ENCODE peak calls at places on chromosomes 12 and 14, in five cellular contexts. One of them, this sample, is unnamed.

GRCh38 chr12:22733756-22734155 is 108.8 kb downstream of the ETNK1 start:
- DNase-seq in BE2C: no peak
- DNase-seq in CD8-positive, alpha-beta T cell: no peak
- DNase-seq in AG04450: no peak
- DNase-seq in psoas muscle: no peak
- DNase-seq in this sample: no peak

GRCh38 chr14:63928744-63929174 is 76.0 kb downstream of the SYNE2 start:
- DNase-seq in psoas muscle: no peak
- DNase-seq in BE2C: no peak
- DNase-seq in CD8-positive, alpha-beta T cell: no peak
- DNase-seq in AG04450: no peak
- DNase-seq in this sample: no peak

GRCh38 chr12:18805516-18806248 is 67.8 kb downstream of the CAPZA3 start:
- DNase-seq in CD8-positive, alpha-beta T cell: no peak
- DNase-seq in AG04450: no peak
- DNase-seq in psoas muscle: no peak
- DNase-seq in BE2C: peak; percentile 17
- DNase-seq in this sample: no peak

GRCh38 chr14:69997849-69998248 is 118.6 kb downstream of the SMOC1 start:
- DNase-seq in CD8-positive, alpha-beta T cell: no peak
- DNase-seq in BE2C: no peak
- DNase-seq in AG04450: peak; percentile 82
- DNase-seq in psoas muscle: no peak
- DNase-seq in this sample: no peak

GRCh38 chr12:61412209-61412608 is 848.0 kb upstream of the USP15 start:
- DNase-seq in psoas muscle: no peak
- DNase-seq in BE2C: no peak
- DNase-seq in AG04450: no peak
- DNase-seq in CD8-positive, alpha-beta T cell: no peak
- DNase-seq in this sample: no peak

GRCh38 chr12:3204143-3204542 is 127.0 kb downstream of the TSPAN9 start:
- DNase-seq in BE2C: no peak
- DNase-seq in AG04450: no peak
- DNase-seq in CD8-positive, alpha-beta T cell: no peak
- DNase-seq in psoas muscle: no peak
- DNase-seq in this sample: no peak

GRCh38 chr12:69161835-69162234 is 77.5 kb upstream of the CPSF6 start:
- DNase-seq in CD8-positive, alpha-beta T cell: no peak
- DNase-seq in psoas muscle: no peak
- DNase-seq in BE2C: no peak
- DNase-seq in AG04450: no peak
- DNase-seq in this sample: no peak

GRCh38 chr12:58509116-58509885 is 411.0 kb downstream of the LRIG3 start:
- DNase-seq in AG04450: no peak
- DNase-seq in psoas muscle: no peak
- DNase-seq in CD8-positive, alpha-beta T cell: no peak
- DNase-seq in BE2C: no peak
- DNase-seq in this sample: no peak

GRCh38 chr12:6407206-6407954 is 23.4 kb downstream of the LTBR start:
- DNase-seq in psoas muscle: no peak
- DNase-seq in CD8-positive, alpha-beta T cell: no peak
- DNase-seq in AG04450: no peak
- DNase-seq in BE2C: no peak
- DNase-seq in this sample: no peak

GRCh38 chr12:29578070-29578469 is 80.6 kb upstream of the OVCH1 start:
- DNase-seq in psoas muscle: no peak
- DNase-seq in BE2C: no peak
- DNase-seq in AG04450: no peak
- DNase-seq in CD8-positive, alpha-beta T cell: no peak
- DNase-seq in this sample: no peak

GRCh38 chr12:124123432-124124015 is 150.5 kb downstream of the ZNF664 start:
- DNase-seq in psoas muscle: no peak
- DNase-seq in AG04450: no peak
- DNase-seq in CD8-positive, alpha-beta T cell: no peak
- DNase-seq in BE2C: no peak
- DNase-seq in this sample: no peak

GRCh38 chr12:124120718-124121117 is 147.7 kb downstream of the ZNF664 start:
- DNase-seq in BE2C: no peak
- DNase-seq in AG04450: no peak
- DNase-seq in CD8-positive, alpha-beta T cell: no peak
- DNase-seq in psoas muscle: no peak
- DNase-seq in this sample: no peak

GRCh38 chr12:124125472-124125871 is 152.5 kb downstream of the ZNF664 start:
- DNase-seq in CD8-positive, alpha-beta T cell: no peak
- DNase-seq in psoas muscle: no peak
- DNase-seq in BE2C: no peak
- DNase-seq in AG04450: no peak
- DNase-seq in this sample: no peak

GRCh38 chr12:124126950-124127349 is 153.9 kb downstream of the ZNF664 start:
- DNase-seq in CD8-positive, alpha-beta T cell: no peak
- DNase-seq in psoas muscle: no peak
- DNase-seq in AG04450: no peak
- DNase-seq in BE2C: no peak
- DNase-seq in this sample: no peak

GRCh38 chr12:124122722-124123121 is 149.7 kb downstream of the ZNF664 start:
- DNase-seq in CD8-positive, alpha-beta T cell: no peak
- DNase-seq in AG04450: no peak
- DNase-seq in psoas muscle: no peak
- DNase-seq in BE2C: no peak
- DNase-seq in this sample: no peak
- H3K27me3 ChIP-seq in CD8-positive, alpha-beta T cell: no peaks in the 10 kb centered on the region
- H3K27me3 ChIP-seq in AG04450: peaks cover 14% of the 10 kb centered on the region
- H3K27me3 ChIP-seq in psoas muscle: no peaks in the 10 kb centered on the region
- H3K27me3 ChIP-seq in BE2C: no peaks in the 10 kb centered on the region
- H3K27me3 ChIP-seq in this sample: no peaks in the 10 kb centered on the region

GRCh38 chr12:49297695-49298060 is 2.7 kb downstream of the PRPH start:
- DNase-seq in BE2C: no peak
- DNase-seq in AG04450: no peak
- DNase-seq in CD8-positive, alpha-beta T cell: no peak
- DNase-seq in psoas muscle: no peak
- DNase-seq in this sample: no peak
- H3K27me3 ChIP-seq in BE2C: no peaks in the 10 kb centered on the region
- H3K27me3 ChIP-seq in AG04450: peaks cover 56% of the 10 kb centered on the region
- H3K27me3 ChIP-seq in CD8-positive, alpha-beta T cell: peaks cover 39% of the 10 kb centered on the region
- H3K27me3 ChIP-seq in psoas muscle: no peaks in the 10 kb centered on the region
- H3K27me3 ChIP-seq in this sample: peaks cover 42% of the 10 kb centered on the region

GRCh38 chr12:94148841-94149780 is 734 bp downstream of the PLXNC1 start:
- DNase-seq in psoas muscle: peak; percentile 41
- DNase-seq in AG04450: no peak
- DNase-seq in CD8-positive, alpha-beta T cell: peak; percentile 10
- DNase-seq in BE2C: peak; percentile 32
- DNase-seq in this sample: peak; percentile 50
- H3K27me3 ChIP-seq in psoas muscle: no peaks in the 10 kb centered on the region
- H3K27me3 ChIP-seq in AG04450: peaks cover 76% of the 10 kb centered on the region
- H3K27me3 ChIP-seq in CD8-positive, alpha-beta T cell: no peaks in the 10 kb centered on the region
- H3K27me3 ChIP-seq in BE2C: peaks cover 81% of the 10 kb centered on the region
- H3K27me3 ChIP-seq in this sample: no peaks in the 10 kb centered on the region

GRCh38 chr14:104595116-104595675 is 9.4 kb downstream of the TMEM179 start:
- DNase-seq in CD8-positive, alpha-beta T cell: no peak
- DNase-seq in AG04450: no peak
- DNase-seq in BE2C: no peak
- DNase-seq in psoas muscle: peak; percentile 7
- DNase-seq in this sample: no peak
- H3K27me3 ChIP-seq in CD8-positive, alpha-beta T cell: no peaks in the 10 kb centered on the region
- H3K27me3 ChIP-seq in AG04450: no peaks in the 10 kb centered on the region
- H3K27me3 ChIP-seq in BE2C: no peaks in the 10 kb centered on the region
- H3K27me3 ChIP-seq in psoas muscle: no peaks in the 10 kb centered on the region
- H3K27me3 ChIP-seq in this sample: no peaks in the 10 kb centered on the region

DNA sequence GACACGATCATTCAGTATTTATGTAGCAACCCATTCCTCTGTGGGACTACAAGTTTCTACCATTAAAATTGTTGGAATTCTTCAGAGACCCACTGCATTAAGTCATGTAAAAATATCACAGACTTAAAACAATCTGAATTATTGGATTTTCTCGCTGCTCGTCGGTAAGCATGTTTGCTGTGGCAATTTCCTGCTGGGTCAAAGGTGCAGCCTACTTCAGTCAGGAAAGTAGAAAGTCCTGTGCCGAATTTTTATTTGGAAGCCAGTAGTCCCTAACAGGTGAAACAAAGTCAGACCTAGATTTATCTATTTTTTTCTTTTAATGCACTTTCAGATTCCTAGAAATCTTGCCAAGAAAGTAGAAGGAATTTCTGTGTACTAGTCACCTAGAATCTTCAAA is 110.4 kb upstream of the MYL2 start:
- DNase-seq in CD8-positive, alpha-beta T cell: no peak
- DNase-seq in psoas muscle: no peak
- DNase-seq in BE2C: no peak
- DNase-seq in AG04450: no peak
- DNase-seq in this sample: no peak
- H3K27me3 ChIP-seq in CD8-positive, alpha-beta T cell: peaks cover 24% of the 10 kb centered on the region
- H3K27me3 ChIP-seq in psoas muscle: peaks cover 9% of the 10 kb centered on the region
- H3K27me3 ChIP-seq in BE2C: peaks cover 44% of the 10 kb centered on the region
- H3K27me3 ChIP-seq in AG04450: peaks cover 35% of the 10 kb centered on the region
- H3K27me3 ChIP-seq in this sample: peaks cover 10% of the 10 kb centered on the region

GRCh38 chr14:74248036-74248435 is 8.8 kb downstream of the VSX2 start:
- DNase-seq in CD8-positive, alpha-beta T cell: no peak
- DNase-seq in AG04450: no peak
- DNase-seq in BE2C: no peak
- DNase-seq in psoas muscle: no peak
- DNase-seq in this sample: no peak
- H3K27me3 ChIP-seq in CD8-positive, alpha-beta T cell: peaks cover 14% of the 10 kb centered on the region
- H3K27me3 ChIP-seq in AG04450: peaks cover 57% of the 10 kb centered on the region
- H3K27me3 ChIP-seq in BE2C: peaks cover 86% of the 10 kb centered on the region
- H3K27me3 ChIP-seq in psoas muscle: no peaks in the 10 kb centered on the region
- H3K27me3 ChIP-seq in this sample: no peaks in the 10 kb centered on the region

DNA sequence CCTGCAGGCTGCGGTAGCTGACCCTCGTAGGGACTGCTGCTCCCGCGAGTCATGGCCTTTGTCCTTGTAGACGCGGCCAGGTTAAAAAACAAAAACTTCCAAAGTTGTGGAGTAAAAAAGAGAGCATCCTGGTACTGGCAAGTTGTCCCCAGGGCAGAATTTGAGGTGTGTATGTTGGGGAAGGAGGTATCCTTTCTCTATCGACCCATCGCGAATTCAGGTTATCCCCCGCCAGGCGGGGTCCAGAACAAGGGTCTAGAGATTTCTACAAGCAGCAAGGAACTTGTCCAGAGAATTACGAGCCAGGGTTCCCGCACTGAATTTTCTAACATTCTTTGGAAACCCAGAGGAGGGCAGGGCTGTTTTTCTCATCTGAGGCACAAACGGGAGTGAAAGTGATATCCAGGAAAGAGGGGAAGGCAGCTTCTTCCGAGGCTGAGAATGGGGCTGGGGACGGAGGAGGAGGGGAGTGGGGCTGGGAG is 16.3 kb downstream of the TBX3 start:
- DNase-seq in AG04450: no peak
- DNase-seq in psoas muscle: no peak
- DNase-seq in BE2C: no peak
- DNase-seq in CD8-positive, alpha-beta T cell: no peak
- DNase-seq in this sample: no peak
- H3K27me3 ChIP-seq in AG04450: no peaks in the 10 kb centered on the region
- H3K27me3 ChIP-seq in psoas muscle: peaks cover 7% of the 10 kb centered on the region
- H3K27me3 ChIP-seq in BE2C: no peaks in the 10 kb centered on the region
- H3K27me3 ChIP-seq in CD8-positive, alpha-beta T cell: peaks cover 15% of the 10 kb centered on the region
- H3K27me3 ChIP-seq in this sample: no peaks in the 10 kb centered on the region

DNA sequence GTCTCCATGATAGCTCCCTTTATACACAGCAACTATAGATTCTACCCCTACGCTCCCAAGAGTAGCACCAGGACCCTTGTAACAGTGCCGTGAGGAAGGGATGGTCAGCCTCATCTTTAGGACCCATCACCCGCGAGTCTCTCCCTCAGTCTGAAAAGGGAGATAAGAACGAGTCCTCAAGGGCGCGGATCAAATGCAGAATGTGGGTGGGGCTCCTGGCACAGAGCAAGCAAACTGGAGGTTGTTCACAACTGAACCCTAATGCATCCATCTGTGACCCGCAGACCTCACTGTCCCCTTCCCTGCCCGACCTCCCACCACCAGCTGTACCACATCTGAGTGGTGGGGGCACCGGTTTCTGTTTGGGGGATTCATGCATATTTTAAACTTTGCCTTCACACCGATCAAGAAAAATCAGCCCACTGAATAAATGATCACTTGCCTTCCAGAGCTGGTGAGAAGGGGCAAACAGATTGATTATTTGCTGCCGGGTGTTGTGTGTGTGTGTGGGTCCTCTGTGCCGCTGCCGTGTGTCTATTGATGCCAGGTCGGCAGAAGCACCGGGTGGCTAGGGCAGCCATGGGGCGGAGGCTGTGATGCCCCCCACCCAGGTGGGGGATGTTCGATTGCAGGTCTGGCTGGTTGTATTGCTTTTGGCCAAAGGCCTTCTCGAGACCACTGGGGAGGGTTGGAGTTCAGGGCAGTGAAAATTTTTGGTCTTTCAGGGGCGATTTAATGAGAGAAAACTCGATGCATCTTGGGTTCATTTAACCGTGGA is 35.7 kb upstream of the BEGAIN start:
- DNase-seq in AG04450: no peak
- DNase-seq in BE2C: no peak
- DNase-seq in psoas muscle: no peak
- DNase-seq in CD8-positive, alpha-beta T cell: no peak
- DNase-seq in this sample: no peak
- H3K27me3 ChIP-seq in AG04450: peaks cover 56% of the 10 kb centered on the region
- H3K27me3 ChIP-seq in BE2C: no peaks in the 10 kb centered on the region
- H3K27me3 ChIP-seq in psoas muscle: no peaks in the 10 kb centered on the region
- H3K27me3 ChIP-seq in CD8-positive, alpha-beta T cell: no peaks in the 10 kb centered on the region
- H3K27me3 ChIP-seq in this sample: no peaks in the 10 kb centered on the region

DNA sequence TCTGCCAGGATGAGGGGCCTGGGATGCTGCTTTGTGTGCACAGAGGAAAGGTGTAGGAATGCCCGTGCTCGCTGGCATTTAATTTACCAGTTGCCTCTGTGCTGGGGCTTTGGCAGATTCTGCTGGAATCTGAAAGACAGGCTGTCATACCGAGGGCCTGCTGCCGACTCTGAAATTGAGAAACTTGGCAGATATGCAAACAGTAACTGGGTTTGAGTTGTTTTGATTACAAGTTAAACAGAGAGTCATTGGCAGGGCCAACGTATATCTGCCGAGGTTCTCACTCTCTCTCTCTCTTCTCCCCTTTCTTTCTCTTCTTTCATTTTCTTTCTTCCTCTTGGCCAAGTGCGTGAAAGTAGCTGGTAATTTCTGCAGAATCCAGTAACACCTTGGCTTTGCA is 618.7 kb downstream of the VRK1 start:
- DNase-seq in CD8-positive, alpha-beta T cell: no peak
- DNase-seq in BE2C: no peak
- DNase-seq in psoas muscle: no peak
- DNase-seq in AG04450: no peak
- DNase-seq in this sample: no peak
- H3K27me3 ChIP-seq in CD8-positive, alpha-beta T cell: peaks cover 6% of the 10 kb centered on the region
- H3K27me3 ChIP-seq in BE2C: peaks cover 37% of the 10 kb centered on the region
- H3K27me3 ChIP-seq in psoas muscle: no peaks in the 10 kb centered on the region
- H3K27me3 ChIP-seq in AG04450: no peaks in the 10 kb centered on the region
- H3K27me3 ChIP-seq in this sample: no peaks in the 10 kb centered on the region

GRCh38 chr12:54058189-54058917 is 4.7 kb downstream of the HOXC4 start:
- DNase-seq in AG04450: no peak
- DNase-seq in CD8-positive, alpha-beta T cell: no peak
- DNase-seq in psoas muscle: no peak
- DNase-seq in BE2C: no peak
- DNase-seq in this sample: no peak

GRCh38 chr12:54055522-54055921 is 1.9 kb downstream of the HOXC4 start:
- DNase-seq in CD8-positive, alpha-beta T cell: no peak
- DNase-seq in psoas muscle: no peak
- DNase-seq in BE2C: no peak
- DNase-seq in AG04450: no peak
- DNase-seq in this sample: no peak

GRCh38 chr12:54053625-54054441 is at the start of gene HOXC4:
- DNase-seq in AG04450: no peak
- DNase-seq in psoas muscle: no peak
- DNase-seq in CD8-positive, alpha-beta T cell: no peak
- DNase-seq in BE2C: peak; percentile 60
- DNase-seq in this sample: peak; percentile 84

GRCh38 chr12:54054442-54055332 is 1.1 kb downstream of the HOXC4 start:
- DNase-seq in psoas muscle: no peak
- DNase-seq in BE2C: no peak
- DNase-seq in CD8-positive, alpha-beta T cell: no peak
- DNase-seq in AG04450: no peak
- DNase-seq in this sample: peak; percentile 76

GRCh38 chr12:54056110-54056509 is 2.5 kb downstream of the HOXC4 start:
- DNase-seq in psoas muscle: no peak
- DNase-seq in BE2C: no peak
- DNase-seq in CD8-positive, alpha-beta T cell: no peak
- DNase-seq in AG04450: no peak
- DNase-seq in this sample: no peak
- H3K27me3 ChIP-seq in psoas muscle: no peaks in the 10 kb centered on the region
- H3K27me3 ChIP-seq in BE2C: no peaks in the 10 kb centered on the region
- H3K27me3 ChIP-seq in CD8-positive, alpha-beta T cell: peaks cover 27% of the 10 kb centered on the region
- H3K27me3 ChIP-seq in AG04450: peaks cover 77% of the 10 kb centered on the region
- H3K27me3 ChIP-seq in this sample: peaks cover 1% of the 10 kb centered on the region